ENCODE peak calls at places on chromosomes 6 and 20, in ten cellular contexts. R is fibroblast of pulmonary artery, I is omental fat pad, B is PC-9, F is A549, Z is fibroblast of lung, U is tibial artery, L is astrocyte of the spinal cord, O is HepG2, W is esophagus squamous epithelium. J is an unnamed sample.

GRCh38 chr20:63086421-63087235 is 79.9 kb upstream of the BHLHE23 start:
- DNase-seq in I (no peak), U (peak), F (no peak), L (no peak), Z (no peak), O (no peak), R (no peak), B (no peak), W (no peak), J (no peak)

GRCh38 chr6:151639750-151640149 is 145.9 kb downstream of the CCDC170 start:
- DNase-seq in L (no peak), B (no peak), I (no peak), Z (no peak), F (no peak), U (no peak), W (no peak), R (no peak), O (no peak), J (no peak)

GRCh38 chr6:134680433-134680832 is 269.5 kb downstream of the ALDH8A1 start:
- DNase-seq in L (no peak), W (no peak), B (no peak), F (no peak), R (no peak), I (no peak), U (no peak), O (no peak), Z (no peak), J (no peak)

GRCh38 chr6:12000174-12000573 is 11.9 kb upstream of the HIVEP1 start:
- DNase-seq in U (no peak), F (no peak), R (no peak), Z (no peak), B (no peak), L (no peak), I (no peak), O (no peak), W (no peak), J (no peak)

GRCh38 chr20:9068232-9068781 is 580 bp upstream of the PLCB4 start:
- DNase-seq in W (no peak), B (no peak), L (no peak), I (no peak), Z (no peak), F (peak), R (no peak), U (peak), O (no peak), J (no peak)

GRCh38 chr20:2984956-2985661 is 58.3 kb upstream of the GNRH2 start:
- DNase-seq in B (no peak), O (no peak), W (no peak), R (peak), F (no peak), Z (peak), I (no peak), L (peak), U (no peak), J (no peak)

GRCh38 chr6:83097675-83098074 is 30.2 kb downstream of the DOP1A start:
- DNase-seq in W (no peak), R (no peak), Z (no peak), L (no peak), O (no peak), F (no peak), U (no peak), B (no peak), I (no peak), J (no peak)

GRCh38 chr6:137222376-137222775 is 3.2 kb upstream of the IFNGR1 start:
- DNase-seq in U (no peak), Z (no peak), L (no peak), I (no peak), R (peak), F (no peak), B (no peak), W (no peak), O (no peak), J (no peak)

GRCh38 chr6:18161437-18161836 is 6.2 kb downstream of the KDM1B start:
- DNase-seq in U (no peak), R (no peak), W (no peak), Z (no peak), L (no peak), F (peak), O (no peak), I (no peak), B (no peak), J (no peak)

GRCh38 chr20:40090236-40090635 is 598.8 kb downstream of the MAFB start:
- DNase-seq in I (no peak), R (no peak), F (no peak), O (no peak), Z (no peak), B (no peak), L (no peak), W (no peak), U (no peak), J (no peak)

GRCh38 chr6:168014406-168014959 is 17.0 kb downstream of the KIF25 start:
- DNase-seq in L (no peak), O (no peak), Z (no peak), R (no peak), F (no peak), B (no peak), U (no peak), W (no peak), I (no peak), J (no peak)

GRCh38 chr6:5667737-5668136 is 339.0 kb downstream of the NRN1 start:
- DNase-seq in W (no peak), I (no peak), O (no peak), L (no peak), B (no peak), U (no peak), R (no peak), F (no peak), Z (no peak), J (no peak)

GRCh38 chr6:142474446-142475289 is 172.9 kb downstream of the ADGRG6 start:
- DNase-seq in O (peak), U (no peak), I (no peak), L (peak), W (no peak), B (peak), Z (peak), R (peak), F (peak), J (peak)

GRCh38 chr6:135974416-135974815 is 122.9 kb downstream of the PDE7B start:
- DNase-seq in O (no peak), B (no peak), W (no peak), I (no peak), Z (peak), L (no peak), F (no peak), U (no peak), R (peak), J (no peak)

GRCh38 chr6:19841181-19841580 is 4.0 kb downstream of the ID4 start:
- DNase-seq in L (no peak), I (no peak), W (no peak), O (no peak), B (no peak), F (no peak), R (no peak), Z (no peak), U (no peak), J (no peak)

GRCh38 chr6:14046476-14047068 is 71.0 kb upstream of the CD83 start:
- DNase-seq in R (peak), B (peak), F (peak), O (peak), Z (peak), L (peak), W (no peak), U (no peak), I (no peak), J (peak)

GRCh38 chr6:113732384-113732966 is 124.7 kb upstream of the MARCKS start:
- DNase-seq in R (peak), L (peak), O (peak), W (no peak), I (no peak), Z (peak), B (no peak), F (no peak), U (no peak), J (no peak)
- TF ChIP-seq CTCF in R (peak), L (no peak), O (no peak), W (no peak), I (no peak), Z (peak), B (no peak), F (no peak), U (no peak), J (no peak)

GRCh38 chr6:31546962-31547726 is at the start of gene NFKBIL1:
- DNase-seq in I (peak), B (peak), U (peak), L (peak), O (peak), Z (peak), R (peak), W (peak), F (peak), J (peak)
- TF ChIP-seq CTCF in I (no peak), B (peak), U (peak), L (no peak), O (peak), Z (no peak), R (no peak), W (no peak), F (no peak), J (no peak)

DNA sequence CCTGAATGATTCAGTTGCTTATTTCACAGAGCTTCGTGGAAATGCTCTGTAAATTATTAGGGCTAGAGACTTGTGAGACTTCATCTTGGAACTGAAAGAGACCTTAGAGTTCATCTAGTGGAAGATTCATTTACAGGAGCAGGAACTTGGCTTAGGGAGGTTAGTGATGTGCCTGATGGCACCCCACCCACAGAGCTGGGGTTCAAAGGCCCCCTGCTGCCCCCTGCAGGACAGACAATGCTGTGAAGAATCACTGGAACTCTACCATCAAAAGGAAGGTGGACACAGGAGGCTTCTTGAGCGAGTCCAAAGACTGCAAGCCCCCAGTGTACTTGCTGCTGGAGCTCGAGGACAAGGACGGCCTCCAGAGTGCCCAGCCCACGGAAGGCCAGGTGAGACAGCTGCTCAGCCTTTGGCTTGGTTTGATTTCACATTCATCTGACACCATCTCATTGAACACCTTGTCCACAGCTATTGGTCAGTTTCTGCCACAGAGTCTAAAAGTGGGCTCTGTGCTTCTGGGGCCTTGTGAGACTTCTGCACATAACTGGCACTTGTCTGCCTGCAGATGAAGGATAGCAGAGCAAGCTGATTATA is 25.1 kb downstream of the MYBL2 start:
- DNase-seq in R (peak), I (no peak), F (peak), B (peak), L (peak), O (peak), Z (peak), W (no peak), U (no peak), J (peak)
- TF ChIP-seq CTCF in R (peak), I (no peak), F (peak), B (peak), L (peak), O (peak), Z (peak), W (peak), U (peak), J (peak)

GRCh38 chr20:4949833-4950178 is 51.5 kb downstream of the SLC23A2 start:
- DNase-seq in F (peak), W (no peak), O (peak), L (peak), I (no peak), R (peak), B (no peak), Z (peak), U (no peak), J (peak)
- TF ChIP-seq CTCF in F (peak), W (peak), O (peak), L (peak), I (no peak), R (peak), B (peak), Z (peak), U (peak), J (peak)

GRCh38 chr6:53154794-53155193 is 6.2 kb upstream of the GCM1 start:
- DNase-seq in L (no peak), Z (no peak), B (no peak), F (no peak), I (no peak), O (no peak), W (no peak), U (no peak), R (no peak), J (no peak)

GRCh38 chr6:53154071-53154470 is 5.4 kb upstream of the GCM1 start:
- DNase-seq in Z (no peak), B (no peak), O (no peak), L (no peak), F (no peak), W (no peak), U (no peak), I (no peak), R (no peak), J (no peak)

GRCh38 chr6:53152576-53152975 is 3.9 kb upstream of the GCM1 start:
- DNase-seq in F (no peak), Z (no peak), B (no peak), R (no peak), U (no peak), W (no peak), I (no peak), L (no peak), O (no peak), J (no peak)

GRCh38 chr6:53148684-53149083 is at the start of gene GCM1:
- DNase-seq in U (no peak), R (no peak), W (no peak), I (no peak), Z (no peak), B (no peak), L (no peak), O (peak), F (no peak), J (no peak)

GRCh38 chr6:53151676-53152075 is 3.0 kb upstream of the GCM1 start:
- DNase-seq in W (no peak), R (no peak), U (no peak), O (peak), Z (no peak), I (no peak), L (no peak), B (no peak), F (peak), J (peak)
- TF ChIP-seq CTCF in W (no peak), R (peak), U (no peak), O (peak), Z (peak), I (no peak), L (peak), B (peak), F (no peak), J (peak)

DNA sequence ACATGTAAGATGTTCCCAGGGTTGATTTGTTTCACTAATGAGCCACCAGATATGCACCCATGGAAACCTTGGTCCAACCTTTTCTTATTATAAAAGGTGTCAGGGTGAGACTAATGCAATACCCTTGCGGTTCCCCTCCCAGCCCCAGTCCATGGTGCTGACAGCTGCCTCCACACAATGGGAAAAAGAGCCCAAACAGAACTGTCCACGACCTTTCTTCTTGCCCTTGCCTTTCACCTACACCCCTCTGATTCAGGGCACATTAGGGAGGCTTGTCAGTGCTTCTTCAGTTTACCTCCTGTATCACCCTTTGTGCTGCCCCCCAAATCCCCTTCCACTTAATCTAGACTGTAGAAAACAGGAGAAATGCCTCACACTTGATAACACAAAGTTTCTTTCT is 352.7 kb upstream of the CDH4 start:
- DNase-seq in W (no peak), B (no peak), F (no peak), O (no peak), R (no peak), I (no peak), U (no peak), Z (no peak), L (no peak), J (no peak)
- TF ChIP-seq CTCF in W (no peak), B (no peak), F (no peak), O (no peak), R (no peak), I (no peak), U (no peak), Z (no peak), L (no peak), J (no peak)

DNA sequence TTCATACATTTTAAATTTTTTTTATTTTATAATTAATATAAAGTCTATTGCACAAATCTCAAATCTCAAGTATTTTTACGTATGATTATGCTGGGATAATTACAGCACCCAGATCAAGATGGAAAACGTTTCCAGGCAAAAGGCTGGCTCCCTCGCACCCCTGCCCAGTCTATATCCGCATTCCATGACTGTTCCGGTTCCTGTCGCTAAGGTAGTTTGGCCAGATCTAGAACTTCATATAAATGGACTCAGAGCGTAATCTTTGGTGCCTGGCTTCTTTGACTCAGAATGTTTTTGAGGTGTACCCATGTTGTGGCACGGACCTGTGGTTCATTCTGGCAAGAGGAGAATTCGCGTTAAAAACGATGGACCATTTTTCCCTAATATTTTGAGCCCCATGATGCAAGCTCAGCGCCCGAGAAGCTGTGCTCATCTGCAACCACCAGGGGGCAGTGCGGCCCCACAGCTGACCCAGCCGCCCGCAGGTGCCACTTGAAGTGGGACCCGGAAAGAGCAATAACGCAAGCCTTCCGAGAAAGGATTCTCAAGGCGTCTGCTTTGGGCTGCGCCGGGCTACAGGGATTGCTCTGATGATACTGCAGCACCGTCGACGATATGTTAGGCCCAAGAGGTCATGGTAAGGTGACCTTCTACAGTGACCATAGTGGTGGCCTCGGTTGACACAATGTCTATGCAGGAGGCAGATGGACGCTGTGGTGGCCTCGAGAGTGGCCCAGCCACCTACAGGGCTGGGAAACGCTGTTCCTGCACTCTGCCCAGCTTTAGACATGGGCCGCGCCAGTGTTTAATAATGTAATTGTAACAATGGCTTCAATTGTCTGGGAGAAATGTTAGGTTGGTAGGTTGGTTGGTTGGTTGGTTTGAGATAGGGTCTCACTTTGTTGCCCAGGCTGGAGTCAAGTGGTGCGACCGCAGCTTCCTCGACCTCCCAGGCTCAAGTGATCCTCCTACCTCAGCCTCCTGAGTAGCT is 160.1 kb downstream of the ZMYND8 start:
- DNase-seq in U (peak), R (peak), W (no peak), Z (peak), I (peak), F (peak), O (peak), L (peak), B (peak), J (peak)
- TF ChIP-seq CTCF in U (peak), R (peak), W (peak), Z (peak), I (peak), F (peak), O (peak), L (peak), B (peak), J (peak)

GRCh38 chr20:64254156-64254555 is 1.4 kb upstream of the PCMTD2 start:
- DNase-seq in I (no peak), L (no peak), U (peak), O (no peak), W (no peak), R (no peak), F (no peak), Z (no peak), B (no peak), J (no peak)

GRCh38 chr20:64254571-64255360 is 782 bp upstream of the PCMTD2 start:
- DNase-seq in W (no peak), R (no peak), O (no peak), L (no peak), U (peak), I (no peak), B (no peak), F (no peak), Z (no peak), J (no peak)

GRCh38 chr20:64256282-64256947 is 867 bp downstream of the PCMTD2 start:
- DNase-seq in F (no peak), R (peak), L (no peak), W (no peak), I (no peak), B (no peak), U (no peak), O (no peak), Z (peak), J (peak)

GRCh38 chr20:64257107-64257757 is 1.7 kb downstream of the PCMTD2 start:
- DNase-seq in U (no peak), Z (no peak), L (no peak), I (no peak), F (no peak), W (no peak), O (no peak), R (no peak), B (no peak), J (no peak)

GRCh38 chr20:64255361-64256281 is at the start of gene PCMTD2:
- DNase-seq in R (peak), Z (peak), O (peak), F (peak), W (peak), L (peak), I (peak), U (peak), B (peak), J (peak)
- TF ChIP-seq CTCF in R (no peak), Z (no peak), O (peak), F (no peak), W (no peak), L (no peak), I (no peak), U (no peak), B (peak), J (no peak)

GRCh38 chr20:48461351-48461750 is 366.4 kb downstream of the PREX1 start:
- DNase-seq in U (peak), Z (no peak), B (no peak), R (no peak), I (no peak), W (no peak), O (no peak), F (no peak), L (no peak), J (no peak)

GRCh38 chr20:48459729-48460395 is 367.9 kb downstream of the PREX1 start:
- DNase-seq in I (no peak), F (no peak), B (no peak), U (peak), W (no peak), O (no peak), Z (no peak), L (no peak), R (no peak), J (no peak)

GRCh38 chr20:48463096-48463710 is 364.6 kb downstream of the PREX1 start:
- DNase-seq in B (no peak), R (no peak), O (no peak), F (no peak), L (no peak), U (no peak), I (no peak), Z (no peak), W (no peak), J (no peak)

GRCh38 chr20:48458601-48459385 is 369.0 kb downstream of the PREX1 start:
- DNase-seq in L (no peak), Z (no peak), F (no peak), W (no peak), I (no peak), U (peak), O (no peak), B (no peak), R (no peak), J (no peak)

DNA sequence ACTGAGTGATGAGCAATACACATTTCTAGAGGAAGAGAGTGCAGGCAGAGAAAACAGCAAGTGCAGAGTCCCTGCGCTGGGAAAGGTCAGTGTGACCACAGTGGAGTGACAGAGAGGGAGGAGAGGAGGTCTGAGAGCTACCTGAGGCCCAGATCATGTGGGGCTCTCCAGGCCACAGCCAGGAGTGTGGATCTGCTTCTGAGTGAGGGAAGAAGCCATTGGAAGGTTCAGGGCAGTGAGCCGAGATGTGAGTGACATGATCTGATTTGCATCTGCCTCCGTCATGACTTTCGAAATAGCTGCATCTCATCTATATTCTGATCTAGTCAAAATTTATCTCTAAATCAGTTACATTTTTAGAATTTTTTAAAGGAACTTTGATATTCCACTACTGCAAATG is 367.1 kb downstream of the PREX1 start:
- DNase-seq in B (no peak), R (no peak), L (no peak), W (no peak), I (no peak), U (peak), F (no peak), O (no peak), Z (no peak), J (no peak)
- TF ChIP-seq CTCF in B (no peak), R (no peak), L (no peak), W (no peak), I (no peak), U (no peak), F (no peak), O (no peak), Z (no peak), J (no peak)

J was measured in GM10248.